ENCODE peak calls at places on chromosomes 13 and 19, in nine cellular contexts. B is CD4-positive, alpha-beta T cell; R is heart left ventricle; Z is Calu3; M is uterus; X is right lobe of liver; N is AG04449; P is sigmoid colon; S is lower leg skin. G is an unnamed sample.
A peak's percentile ranks its signal among the peaks of the same experiment; 100 is the strongest.

GRCh38 chr19:42301646-42302204 is at the start of gene PRR19:
- DNase-seq in M (no peak), N (no peak), P (no peak), R (no peak), B (no peak), Z (no peak), S (no peak), X (no peak), G (no peak)

GRCh38 chr19:12975221-12975756 is 5.9 kb downstream of the DAND5 start:
- DNase-seq in X (no peak), R (no peak), M (no peak), Z (no peak), P (no peak), B (no peak), N (no peak), S (no peak), G (no peak)

GRCh38 chr19:54317108-54317964 is 4.4 kb upstream of the LILRA5 start:
- DNase-seq in P (no peak), X (peak; percentile 51), Z (no peak), R (no peak), S (peak; percentile 60), N (no peak), M (no peak), B (no peak), G (peak; percentile 64)

GRCh38 chr19:17448190-17448967 is at the start of gene TMEM221:
- DNase-seq in R (peak; percentile 35), B (peak; percentile 49), N (no peak), X (no peak), S (peak; percentile 92), M (peak; percentile 49), P (peak; percentile 81), Z (peak; percentile 65), G (no peak)

GRCh38 chr13:51221674-51222509 is at the start of gene FAM124A:
- DNase-seq in Z (peak; percentile 63), B (peak; percentile 8), N (no peak), X (peak; percentile 52), M (peak; percentile 26), P (peak; percentile 75), R (peak; percentile 46), S (peak; percentile 85), G (no peak)

GRCh38 chr19:41422955-41423354 is 4.2 kb downstream of the B3GNT8 start:
- DNase-seq in S (no peak), Z (no peak), P (no peak), M (no peak), X (no peak), N (no peak), B (no peak), R (no peak), G (no peak)

GRCh38 chr13:111626371-111627305 is 306.2 kb downstream of the TEX29 start:
- DNase-seq in N (no peak), M (no peak), S (peak; percentile 82), Z (no peak), P (no peak), R (no peak), X (peak; percentile 93), B (no peak), G (no peak)

GRCh38 chr13:84630486-84630885 is 748.2 kb upstream of the SLITRK1 start:
- DNase-seq in R (no peak), P (no peak), Z (no peak), M (no peak), N (no peak), B (no peak), X (no peak), S (no peak), G (no peak)

GRCh38 chr13:29594710-29595379 is 643 bp downstream of the SLC7A1 start:
- DNase-seq in Z (peak; percentile 37), M (peak; percentile 74), R (peak; percentile 59), P (peak; percentile 89), N (no peak), S (peak; percentile 95), B (peak; percentile 24), X (no peak), G (peak; percentile 87)

GRCh38 chr13:102589291-102589822 is 7.4 kb upstream of the TPP2 start:
- DNase-seq in P (no peak), R (no peak), Z (no peak), M (no peak), N (no peak), X (no peak), S (no peak), B (no peak), G (no peak)

GRCh38 chr13:94233401-94233800 is 246.1 kb downstream of the DCT start:
- DNase-seq in R (peak; percentile 11), X (no peak), S (no peak), P (peak; percentile 69), N (peak; percentile 53), B (no peak), Z (no peak), M (no peak), G (no peak)

GRCh38 chr19:8445488-8446001 is 770 bp downstream of the HNRNPM start:
- DNase-seq in X (peak; percentile 75), N (no peak), P (peak; percentile 76), B (peak; percentile 15), S (peak; percentile 88), Z (peak; percentile 26), R (peak; percentile 70), M (peak; percentile 46), G (peak; percentile 52)

GRCh38 chr13:114248011-114248410 is 13.3 kb downstream of the CDC16 start:
- DNase-seq in P (no peak), M (no peak), Z (no peak), X (no peak), N (peak; percentile 60), B (no peak), S (no peak), R (no peak), G (no peak)

GRCh38 chr13:50365300-50365682 is 350.0 kb downstream of the KCNRG start:
- DNase-seq in P (no peak), B (no peak), X (no peak), R (no peak), M (no peak), N (no peak), Z (peak; percentile 2), S (no peak), G (no peak)

GRCh38 chr19:35776102-35776788 is 881 bp downstream of the ARHGAP33 start:
- DNase-seq in Z (no peak), N (no peak), P (no peak), M (no peak), S (no peak), X (no peak), B (no peak), R (no peak), G (no peak)

GRCh38 chr13:21061077-21061945 is at the start of gene LATS2:
- DNase-seq in P (peak; percentile 99), S (peak; percentile 99), B (peak; percentile 39), N (peak; percentile 70), X (peak; percentile 98), R (peak; percentile 98), M (peak; percentile 95), Z (peak; percentile 95), G (peak; percentile 93)

GRCh38 chr13:40653558-40654318 is 12.7 kb downstream of the FOXO1 start:
- DNase-seq in S (no peak), Z (no peak), P (no peak), X (no peak), B (no peak), N (no peak), M (no peak), R (no peak), G (no peak)

GRCh38 chr13:47859129-47859528 is 141.9 kb downstream of the SUCLA2 start:
- DNase-seq in Z (no peak), N (peak; percentile 37), B (no peak), S (no peak), R (no peak), P (no peak), X (no peak), M (no peak), G (no peak)
- TF ChIP-seq CTCF in Z (no peak), N (no peak), B (no peak), S (no peak), R (no peak), P (no peak), X (no peak), M (no peak), G (no peak)

GRCh38 chr19:2207991-2208860 is 27.9 kb downstream of the PLEKHJ1 start:
- DNase-seq in Z (no peak), N (no peak), R (peak; percentile 66), M (no peak), S (peak; percentile 97), P (peak; percentile 85), X (no peak), B (peak; percentile 17), G (no peak)
- TF ChIP-seq CTCF in Z (no peak), N (peak; percentile 36), R (peak; percentile 21), M (peak; percentile 5), S (no peak), P (no peak), X (no peak), B (no peak), G (no peak)

DNA sequence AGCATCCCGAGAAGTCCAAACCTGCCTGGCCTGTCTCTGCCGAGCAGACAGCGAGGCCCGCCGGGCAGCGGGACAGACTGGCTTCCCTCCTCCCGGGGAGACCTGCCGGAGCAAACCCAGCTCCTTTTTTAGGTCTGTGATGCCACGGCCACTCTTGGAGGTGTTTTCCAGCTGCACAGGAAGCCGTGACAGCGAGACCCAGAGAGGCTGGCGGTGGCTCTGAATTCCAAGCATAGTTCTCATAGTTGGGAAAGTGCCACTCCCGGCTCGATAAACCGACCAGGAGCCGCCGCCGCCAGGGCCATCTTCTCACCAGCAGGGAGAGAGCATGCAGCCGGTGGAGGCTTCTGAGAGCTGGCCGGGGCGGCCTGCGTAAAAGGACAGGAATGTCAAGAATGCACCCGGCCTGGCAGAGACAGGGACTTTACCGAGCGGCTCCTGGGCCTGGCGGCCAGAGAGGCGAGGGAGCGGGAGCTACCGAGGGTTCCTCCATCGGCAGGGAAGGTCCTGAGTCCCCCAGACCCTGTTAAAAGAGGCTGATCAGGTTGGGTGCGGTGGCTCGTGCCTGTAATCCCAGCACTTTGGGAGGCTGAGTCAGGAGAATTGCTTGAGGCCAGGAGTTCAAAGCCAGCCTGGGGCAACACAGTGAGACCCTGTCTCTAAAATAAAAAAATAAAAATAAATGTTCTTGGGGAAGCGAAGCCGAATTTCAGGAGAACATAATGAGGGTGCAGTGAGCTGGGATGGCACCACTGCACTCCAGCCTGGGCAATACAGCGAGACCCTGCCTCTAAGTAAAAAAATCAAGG is 64.9 kb downstream of the GADD45B start:
- DNase-seq in P (peak; percentile 98), N (peak; percentile 92), Z (peak; percentile 94), B (no peak), X (peak; percentile 87), M (peak; percentile 87), S (peak; percentile 98), R (peak; percentile 89), G (no peak)
- TF ChIP-seq CTCF in P (peak; percentile 37), N (peak; percentile 38), Z (no peak), B (no peak), X (peak; percentile 24), M (peak; percentile 32), S (no peak), R (no peak), G (no peak)

GRCh38 chr13:90869580-90869979 is 477.9 kb upstream of the MIR17HG start:
- DNase-seq in Z (no peak), P (no peak), R (no peak), X (no peak), S (no peak), N (no peak), B (no peak), M (no peak), G (no peak)

GRCh38 chr13:90867336-90867683 is 480.2 kb upstream of the MIR17HG start:
- DNase-seq in R (peak; percentile 42), S (peak; percentile 84), P (no peak), N (no peak), Z (peak; percentile 58), X (peak; percentile 49), B (no peak), M (no peak), G (peak; percentile 64)

GRCh38 chr13:90872491-90873025 is 474.9 kb upstream of the MIR17HG start:
- DNase-seq in S (no peak), Z (no peak), M (no peak), P (no peak), R (no peak), N (no peak), X (no peak), B (no peak), G (no peak)

GRCh38 chr13:90868321-90868920 is 479.1 kb upstream of the MIR17HG start:
- DNase-seq in R (no peak), X (no peak), B (no peak), M (no peak), P (no peak), S (no peak), Z (peak; percentile 4), N (no peak), G (no peak)
- TF ChIP-seq CTCF in R (peak; percentile 53), X (peak; percentile 60), B (no peak), M (peak; percentile 6), P (peak; percentile 19), S (no peak), Z (peak; percentile 20), N (peak; percentile 17), G (peak; percentile 81)

G was measured in CD14-positive monocyte.